ENCODE peak calls at places on chromosome 1, in five cellular contexts. One of them, this sample, is unnamed.

GRCh38 chr1:201216395-201217085 is 25.9 kb downstream of the IGFN1 start:
- DNase-seq in fibroblast of lung: no peak
- DNase-seq in BE2C: no peak
- DNase-seq in transverse colon: no peak
- DNase-seq in CD4-positive, CD25-positive, alpha-beta regulatory T cell: no peak
- DNase-seq in this sample: no peak

GRCh38 chr1:51989582-51990477 is 670 bp downstream of the RAB3B start:
- DNase-seq in fibroblast of lung: no peak
- DNase-seq in BE2C: no peak
- DNase-seq in transverse colon: no peak
- DNase-seq in CD4-positive, CD25-positive, alpha-beta regulatory T cell: no peak
- DNase-seq in this sample: no peak

GRCh38 chr1:81802601-81803422 is 2.1 kb downstream of the ADGRL2 start:
- DNase-seq in fibroblast of lung: peak; percentile 75
- DNase-seq in BE2C: peak; percentile 72
- DNase-seq in transverse colon: peak; percentile 33
- DNase-seq in CD4-positive, CD25-positive, alpha-beta regulatory T cell: no peak
- DNase-seq in this sample: peak; percentile 87

GRCh38 chr1:39699419-39699818 is 8.2 kb upstream of the HPCAL4 start:
- DNase-seq in fibroblast of lung: no peak
- DNase-seq in BE2C: no peak
- DNase-seq in transverse colon: no peak
- DNase-seq in CD4-positive, CD25-positive, alpha-beta regulatory T cell: no peak
- DNase-seq in this sample: no peak

GRCh38 chr1:151326619-151327222 is 495 bp downstream of the PI4KB start:
- DNase-seq in fibroblast of lung: peak; percentile 56
- DNase-seq in BE2C: peak; percentile 20
- DNase-seq in transverse colon: peak; percentile 57
- DNase-seq in CD4-positive, CD25-positive, alpha-beta regulatory T cell: no peak
- DNase-seq in this sample: peak; percentile 77

GRCh38 chr1:6427445-6428390 is 3.1 kb downstream of the ESPN start:
- DNase-seq in fibroblast of lung: no peak
- DNase-seq in BE2C: no peak
- DNase-seq in transverse colon: peak; percentile 69
- DNase-seq in CD4-positive, CD25-positive, alpha-beta regulatory T cell: no peak
- DNase-seq in this sample: no peak

GRCh38 chr1:223531742-223532341 is 133.7 kb downstream of the CAPN8 start:
- DNase-seq in fibroblast of lung: peak; percentile 26
- DNase-seq in BE2C: peak; percentile 68
- DNase-seq in transverse colon: peak; percentile 71
- DNase-seq in CD4-positive, CD25-positive, alpha-beta regulatory T cell: no peak
- DNase-seq in this sample: peak; percentile 22

GRCh38 chr1:30718636-30719405 is 4.6 kb downstream of the MATN1 start:
- DNase-seq in fibroblast of lung: peak; percentile 99
- DNase-seq in BE2C: peak; percentile 74
- DNase-seq in transverse colon: peak; percentile 85
- DNase-seq in CD4-positive, CD25-positive, alpha-beta regulatory T cell: peak; percentile 96
- DNase-seq in this sample: peak; percentile 90

GRCh38 chr1:109148838-109149555 is 35.1 kb downstream of the ELAPOR1 start:
- DNase-seq in fibroblast of lung: no peak
- DNase-seq in BE2C: no peak
- DNase-seq in transverse colon: no peak
- DNase-seq in CD4-positive, CD25-positive, alpha-beta regulatory T cell: no peak
- DNase-seq in this sample: no peak

GRCh38 chr1:166080965-166081870 is 85.6 kb downstream of the FAM78B start:
- DNase-seq in fibroblast of lung: no peak
- DNase-seq in BE2C: no peak
- DNase-seq in transverse colon: no peak
- DNase-seq in CD4-positive, CD25-positive, alpha-beta regulatory T cell: no peak
- DNase-seq in this sample: no peak

GRCh38 chr1:159941867-159942560 is 3.4 kb downstream of the IGSF9 start:
- DNase-seq in fibroblast of lung: no peak
- DNase-seq in BE2C: no peak
- DNase-seq in transverse colon: no peak
- DNase-seq in CD4-positive, CD25-positive, alpha-beta regulatory T cell: no peak
- DNase-seq in this sample: no peak

GRCh38 chr1:24111264-24111997 is 504 bp downstream of the MYOM3 start:
- DNase-seq in fibroblast of lung: no peak
- DNase-seq in BE2C: no peak
- DNase-seq in transverse colon: no peak
- DNase-seq in CD4-positive, CD25-positive, alpha-beta regulatory T cell: no peak
- DNase-seq in this sample: no peak

GRCh38 chr1:20578721-20579380 is 10.0 kb upstream of the CDA start:
- DNase-seq in fibroblast of lung: no peak
- DNase-seq in BE2C: no peak
- DNase-seq in transverse colon: no peak
- DNase-seq in CD4-positive, CD25-positive, alpha-beta regulatory T cell: no peak
- DNase-seq in this sample: no peak

GRCh38 chr1:206719169-206719839 is 34.6 kb downstream of the MAPKAPK2 start:
- DNase-seq in fibroblast of lung: no peak
- DNase-seq in BE2C: no peak
- DNase-seq in transverse colon: no peak
- DNase-seq in CD4-positive, CD25-positive, alpha-beta regulatory T cell: no peak
- DNase-seq in this sample: no peak

GRCh38 chr1:78289606-78290005 is 201.2 kb upstream of the PTGFR start:
- DNase-seq in fibroblast of lung: no peak
- DNase-seq in BE2C: no peak
- DNase-seq in transverse colon: no peak
- DNase-seq in CD4-positive, CD25-positive, alpha-beta regulatory T cell: no peak
- DNase-seq in this sample: peak; percentile 70

GRCh38 chr1:29332204-29332603 is 95.9 kb downstream of the PTPRU start:
- DNase-seq in fibroblast of lung: peak; percentile 44
- DNase-seq in BE2C: peak; percentile 49
- DNase-seq in transverse colon: peak; percentile 24
- DNase-seq in CD4-positive, CD25-positive, alpha-beta regulatory T cell: no peak
- DNase-seq in this sample: peak; percentile 37

GRCh38 chr1:232477728-232478127 is 152.2 kb downstream of the SIPA1L2 start:
- DNase-seq in fibroblast of lung: peak; percentile 94
- DNase-seq in BE2C: no peak
- DNase-seq in transverse colon: no peak
- DNase-seq in CD4-positive, CD25-positive, alpha-beta regulatory T cell: no peak
- DNase-seq in this sample: peak; percentile 96

GRCh38 chr1:203744008-203744972 is 20.7 kb upstream of the LAX1 start:
- DNase-seq in fibroblast of lung: peak; percentile 66
- DNase-seq in BE2C: no peak
- DNase-seq in transverse colon: peak; percentile 36
- DNase-seq in CD4-positive, CD25-positive, alpha-beta regulatory T cell: peak; percentile 15
- DNase-seq in this sample: no peak

GRCh38 chr1:210143465-210144062 is 89.0 kb upstream of the SERTAD4 start:
- DNase-seq in fibroblast of lung: peak; percentile 79
- DNase-seq in BE2C: peak; percentile 84
- DNase-seq in transverse colon: peak; percentile 77
- DNase-seq in CD4-positive, CD25-positive, alpha-beta regulatory T cell: no peak
- DNase-seq in this sample: peak; percentile 95

GRCh38 chr1:115978292-115978941 is 2.1 kb downstream of the SLC22A15 start:
- DNase-seq in fibroblast of lung: no peak
- DNase-seq in BE2C: no peak
- DNase-seq in transverse colon: no peak
- DNase-seq in CD4-positive, CD25-positive, alpha-beta regulatory T cell: no peak
- DNase-seq in this sample: no peak

GRCh38 chr1:234970731-234971476 is 157.7 kb downstream of the TOMM20 start:
- DNase-seq in fibroblast of lung: peak; percentile 99
- DNase-seq in BE2C: no peak
- DNase-seq in transverse colon: peak; percentile 67
- DNase-seq in CD4-positive, CD25-positive, alpha-beta regulatory T cell: no peak
- DNase-seq in this sample: peak; percentile 90

GRCh38 chr1:172823534-172823933 is 164.6 kb downstream of the FASLG start:
- DNase-seq in fibroblast of lung: peak; percentile 39
- DNase-seq in BE2C: peak; percentile 45
- DNase-seq in transverse colon: no peak
- DNase-seq in CD4-positive, CD25-positive, alpha-beta regulatory T cell: no peak
- DNase-seq in this sample: no peak

GRCh38 chr1:236733654-236734053 is 47.4 kb downstream of the ACTN2 start:
- DNase-seq in fibroblast of lung: no peak
- DNase-seq in BE2C: no peak
- DNase-seq in transverse colon: no peak
- DNase-seq in CD4-positive, CD25-positive, alpha-beta regulatory T cell: no peak
- DNase-seq in this sample: no peak

GRCh38 chr1:150001415-150001814 is 9.1 kb downstream of the OTUD7B start:
- DNase-seq in fibroblast of lung: no peak
- DNase-seq in BE2C: no peak
- DNase-seq in transverse colon: no peak
- DNase-seq in CD4-positive, CD25-positive, alpha-beta regulatory T cell: no peak
- DNase-seq in this sample: peak; percentile 66

GRCh38 chr1:99816656-99817055 is 33.5 kb upstream of the AGL start:
- DNase-seq in fibroblast of lung: no peak
- DNase-seq in BE2C: no peak
- DNase-seq in transverse colon: no peak
- DNase-seq in CD4-positive, CD25-positive, alpha-beta regulatory T cell: no peak
- DNase-seq in this sample: no peak

GRCh38 chr1:21296509-21297354 is 6.5 kb upstream of the ECE1 start:
- DNase-seq in fibroblast of lung: no peak
- DNase-seq in BE2C: no peak
- DNase-seq in transverse colon: no peak
- DNase-seq in CD4-positive, CD25-positive, alpha-beta regulatory T cell: no peak
- DNase-seq in this sample: no peak

GRCh38 chr1:6519935-6520621 is 28.6 kb upstream of the PLEKHG5 start:
- DNase-seq in fibroblast of lung: peak; percentile 75
- DNase-seq in BE2C: peak; percentile 82
- DNase-seq in transverse colon: no peak
- DNase-seq in CD4-positive, CD25-positive, alpha-beta regulatory T cell: no peak
- DNase-seq in this sample: peak; percentile 89

GRCh38 chr1:232904566-232904965 is 45.8 kb upstream of the NTPCR start:
- DNase-seq in fibroblast of lung: peak; percentile 50
- DNase-seq in BE2C: no peak
- DNase-seq in transverse colon: no peak
- DNase-seq in CD4-positive, CD25-positive, alpha-beta regulatory T cell: no peak
- DNase-seq in this sample: peak; percentile 66

GRCh38 chr1:80448081-80448480 is 1352.7 kb upstream of the ADGRL2 start:
- DNase-seq in fibroblast of lung: peak; percentile 47
- DNase-seq in BE2C: no peak
- DNase-seq in transverse colon: no peak
- DNase-seq in CD4-positive, CD25-positive, alpha-beta regulatory T cell: no peak
- DNase-seq in this sample: peak; percentile 60
- H3K9me3 ChIP-seq in fibroblast of lung: no peaks in the 10 kb centered on the region
- H3K9me3 ChIP-seq in BE2C: no peaks in the 10 kb centered on the region
- H3K9me3 ChIP-seq in transverse colon: no peaks in the 10 kb centered on the region
- H3K9me3 ChIP-seq in CD4-positive, CD25-positive, alpha-beta regulatory T cell: peaks cover 3% of the 10 kb centered on the region
- H3K9me3 ChIP-seq in this sample: no peaks in the 10 kb centered on the region

DNA sequence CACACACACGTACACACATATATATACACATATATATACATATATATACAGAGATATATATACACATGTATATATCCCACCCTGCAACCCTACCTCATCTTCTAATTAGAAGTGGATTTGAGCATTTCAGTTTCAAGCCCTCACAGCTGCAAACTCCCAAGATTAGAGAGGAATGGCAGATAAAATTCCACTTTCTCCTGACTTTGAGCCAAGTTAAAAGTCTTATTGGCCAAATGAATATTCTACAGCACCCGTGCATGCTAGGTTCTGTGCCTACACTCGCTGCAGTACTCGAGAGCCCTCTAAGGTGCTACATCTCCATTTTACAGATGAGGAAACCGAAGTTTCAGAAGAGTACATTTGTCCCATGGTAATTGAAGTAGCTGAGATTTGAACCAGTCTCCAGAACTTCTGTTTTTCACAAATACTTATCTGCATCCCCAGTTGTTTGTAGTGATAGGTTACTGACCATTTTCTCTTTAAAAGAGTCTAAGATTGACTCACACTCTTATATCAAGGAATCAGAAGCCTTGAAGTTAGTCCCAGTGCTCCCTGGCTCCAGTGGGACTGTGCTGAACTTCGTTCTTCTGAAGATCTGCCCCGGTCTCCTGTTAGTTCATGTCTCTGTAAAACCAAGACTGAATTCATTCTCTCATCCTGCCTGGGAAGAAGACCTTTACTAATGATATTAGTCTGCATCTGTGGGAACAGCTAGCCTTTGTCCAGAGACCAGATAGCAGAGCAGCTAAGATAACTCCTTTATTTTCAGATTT is 292.1 kb downstream of the TM2D1 start:
- DNase-seq in fibroblast of lung: no peak
- DNase-seq in BE2C: no peak
- DNase-seq in transverse colon: no peak
- DNase-seq in CD4-positive, CD25-positive, alpha-beta regulatory T cell: no peak
- DNase-seq in this sample: no peak
- H3K36me3 ChIP-seq in fibroblast of lung: no peaks in the 10 kb centered on the region
- H3K36me3 ChIP-seq in BE2C: no peaks in the 10 kb centered on the region
- H3K36me3 ChIP-seq in transverse colon: no peaks in the 10 kb centered on the region
- H3K36me3 ChIP-seq in CD4-positive, CD25-positive, alpha-beta regulatory T cell: no peaks in the 10 kb centered on the region
- H3K36me3 ChIP-seq in this sample: peaks cover 10% of the 10 kb centered on the region

DNA sequence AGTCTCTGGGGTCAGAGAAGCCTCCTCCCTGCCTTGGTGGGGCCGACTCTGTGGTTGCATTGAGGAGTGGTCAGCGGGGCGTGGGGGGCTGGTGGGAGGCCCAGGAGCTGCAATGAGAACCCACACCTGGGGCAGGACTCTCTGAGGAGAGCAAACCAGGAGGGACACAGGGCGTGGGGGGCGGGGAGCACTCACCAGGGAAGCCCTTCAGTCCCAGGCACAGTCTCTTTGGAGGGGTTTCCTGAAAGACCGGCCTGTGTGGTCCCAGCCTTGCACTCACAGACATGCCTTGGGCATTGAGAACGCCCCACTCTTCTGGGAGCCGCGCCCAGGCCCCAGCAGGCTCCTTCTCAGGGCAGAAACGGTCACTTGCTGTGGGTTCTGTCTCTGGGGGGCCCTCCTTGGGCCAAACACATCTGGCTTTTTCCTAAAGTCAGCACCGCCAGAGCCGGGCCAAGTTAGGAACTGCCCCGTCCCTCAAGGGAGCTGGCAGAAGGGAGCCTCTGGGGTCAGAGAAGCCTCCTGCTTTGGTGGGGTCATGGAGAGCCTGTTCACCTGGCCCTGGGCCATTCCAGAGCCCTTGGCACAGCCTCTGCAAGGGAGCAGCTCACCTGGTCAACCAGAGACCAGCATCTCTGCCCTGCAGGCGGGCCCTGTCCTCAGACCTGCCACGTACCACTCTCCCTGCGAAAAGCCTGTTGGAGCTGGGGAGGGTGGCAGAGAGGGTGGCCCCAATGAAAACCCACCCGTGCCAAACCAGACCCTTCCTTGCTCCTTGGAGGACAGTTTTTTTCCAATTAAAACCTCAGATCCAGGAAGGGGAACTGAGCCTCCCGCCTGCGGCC is 59.9 kb upstream of the TTC34 start:
- DNase-seq in fibroblast of lung: no peak
- DNase-seq in BE2C: no peak
- DNase-seq in transverse colon: no peak
- DNase-seq in CD4-positive, CD25-positive, alpha-beta regulatory T cell: no peak
- DNase-seq in this sample: no peak
- H3K9me3 ChIP-seq in fibroblast of lung: no peaks in the 10 kb centered on the region
- H3K9me3 ChIP-seq in BE2C: no peaks in the 10 kb centered on the region
- H3K9me3 ChIP-seq in transverse colon: no peaks in the 10 kb centered on the region
- H3K9me3 ChIP-seq in CD4-positive, CD25-positive, alpha-beta regulatory T cell: no peaks in the 10 kb centered on the region
- H3K9me3 ChIP-seq in this sample: no peaks in the 10 kb centered on the region

GRCh38 chr1:154553056-154553822 is 5.2 kb downstream of the UBE2Q1 start:
- DNase-seq in fibroblast of lung: no peak
- DNase-seq in BE2C: no peak
- DNase-seq in transverse colon: no peak
- DNase-seq in CD4-positive, CD25-positive, alpha-beta regulatory T cell: no peak
- DNase-seq in this sample: no peak

GRCh38 chr1:154550070-154550469 is 8.4 kb downstream of the UBE2Q1 start:
- DNase-seq in fibroblast of lung: no peak
- DNase-seq in BE2C: no peak
- DNase-seq in transverse colon: no peak
- DNase-seq in CD4-positive, CD25-positive, alpha-beta regulatory T cell: no peak
- DNase-seq in this sample: no peak

GRCh38 chr1:154551474-154551873 is 7.0 kb downstream of the UBE2Q1 start:
- DNase-seq in fibroblast of lung: no peak
- DNase-seq in BE2C: no peak
- DNase-seq in transverse colon: peak; percentile 40
- DNase-seq in CD4-positive, CD25-positive, alpha-beta regulatory T cell: no peak
- DNase-seq in this sample: no peak

GRCh38 chr1:154550657-154551056 is 7.8 kb downstream of the UBE2Q1 start:
- DNase-seq in fibroblast of lung: no peak
- DNase-seq in BE2C: no peak
- DNase-seq in transverse colon: no peak
- DNase-seq in CD4-positive, CD25-positive, alpha-beta regulatory T cell: no peak
- DNase-seq in this sample: no peak

GRCh38 chr1:154552036-154552435 is 6.4 kb downstream of the UBE2Q1 start:
- DNase-seq in fibroblast of lung: no peak
- DNase-seq in BE2C: no peak
- DNase-seq in transverse colon: no peak
- DNase-seq in CD4-positive, CD25-positive, alpha-beta regulatory T cell: no peak
- DNase-seq in this sample: no peak
- H3K36me3 ChIP-seq in fibroblast of lung: peaks cover 41% of the 10 kb centered on the region
- H3K36me3 ChIP-seq in BE2C: peaks cover 66% of the 10 kb centered on the region
- H3K36me3 ChIP-seq in transverse colon: peaks cover 57% of the 10 kb centered on the region
- H3K36me3 ChIP-seq in CD4-positive, CD25-positive, alpha-beta regulatory T cell: peaks cover 77% of the 10 kb centered on the region
- H3K36me3 ChIP-seq in this sample: peaks cover 70% of the 10 kb centered on the region

This sample was measured in adipocyte.